ENCODE peak calls at places on chromosomes 3 and 15, in six cellular contexts. One of them, this sample, is unnamed.

GRCh38 chr15:83538682-83539081 is 91.5 kb downstream of the SH3GL3 start:
- DNase-seq in fibroblast of the aortic adventitia: peak
- DNase-seq in mesenteric fat pad: no peak
- DNase-seq in RCC 7860: no peak
- DNase-seq in M059J: no peak
- DNase-seq in smooth muscle cell of the brain vasculature: no peak
- DNase-seq in this sample: no peak

GRCh38 chr3:38003371-38003816 is 12.8 kb downstream of the VILL start:
- DNase-seq in smooth muscle cell of the brain vasculature: no peak
- DNase-seq in mesenteric fat pad: no peak
- DNase-seq in RCC 7860: no peak
- DNase-seq in fibroblast of the aortic adventitia: peak
- DNase-seq in M059J: no peak
- DNase-seq in this sample: peak

GRCh38 chr3:143124683-143125520 is 5.3 kb downstream of the CHST2 start:
- DNase-seq in smooth muscle cell of the brain vasculature: no peak
- DNase-seq in M059J: no peak
- DNase-seq in mesenteric fat pad: no peak
- DNase-seq in RCC 7860: no peak
- DNase-seq in fibroblast of the aortic adventitia: no peak
- DNase-seq in this sample: peak

GRCh38 chr3:72738752-72739520 is 109.3 kb downstream of the SHQ1 start:
- DNase-seq in fibroblast of the aortic adventitia: no peak
- DNase-seq in mesenteric fat pad: no peak
- DNase-seq in M059J: no peak
- DNase-seq in RCC 7860: no peak
- DNase-seq in smooth muscle cell of the brain vasculature: no peak
- DNase-seq in this sample: no peak

GRCh38 chr3:195559723-195560409 is 16.7 kb upstream of the PPP1R2 start:
- DNase-seq in RCC 7860: peak
- DNase-seq in smooth muscle cell of the brain vasculature: no peak
- DNase-seq in fibroblast of the aortic adventitia: no peak
- DNase-seq in M059J: peak
- DNase-seq in mesenteric fat pad: no peak
- DNase-seq in this sample: peak

GRCh38 chr15:45372032-45372995 is 6.0 kb downstream of the GATM start:
- DNase-seq in RCC 7860: no peak
- DNase-seq in smooth muscle cell of the brain vasculature: no peak
- DNase-seq in M059J: no peak
- DNase-seq in fibroblast of the aortic adventitia: no peak
- DNase-seq in mesenteric fat pad: no peak
- DNase-seq in this sample: peak

GRCh38 chr3:148962513-148962912 is 28.8 kb upstream of the GYG1 start:
- DNase-seq in fibroblast of the aortic adventitia: peak
- DNase-seq in RCC 7860: peak
- DNase-seq in mesenteric fat pad: no peak
- DNase-seq in M059J: peak
- DNase-seq in smooth muscle cell of the brain vasculature: peak
- DNase-seq in this sample: peak

GRCh38 chr3:149120051-149120972 is 9.1 kb upstream of the HPS3 start:
- DNase-seq in RCC 7860: peak
- DNase-seq in mesenteric fat pad: no peak
- DNase-seq in smooth muscle cell of the brain vasculature: peak
- DNase-seq in fibroblast of the aortic adventitia: peak
- DNase-seq in M059J: peak
- DNase-seq in this sample: peak

GRCh38 chr3:187016639-187017345 is 86.5 kb downstream of the ST6GAL1 start:
- DNase-seq in smooth muscle cell of the brain vasculature: no peak
- DNase-seq in fibroblast of the aortic adventitia: peak
- DNase-seq in mesenteric fat pad: no peak
- DNase-seq in M059J: peak
- DNase-seq in RCC 7860: peak
- DNase-seq in this sample: peak

GRCh38 chr3:140388525-140388924 is 289.3 kb upstream of the TRIM42 start:
- DNase-seq in mesenteric fat pad: no peak
- DNase-seq in RCC 7860: no peak
- DNase-seq in smooth muscle cell of the brain vasculature: no peak
- DNase-seq in M059J: no peak
- DNase-seq in fibroblast of the aortic adventitia: no peak
- DNase-seq in this sample: no peak

GRCh38 chr3:58411851-58412830 is 21.5 kb downstream of the PDHB start:
- DNase-seq in mesenteric fat pad: no peak
- DNase-seq in fibroblast of the aortic adventitia: no peak
- DNase-seq in smooth muscle cell of the brain vasculature: no peak
- DNase-seq in M059J: no peak
- DNase-seq in RCC 7860: no peak
- DNase-seq in this sample: no peak

GRCh38 chr3:123326531-123326930 is 122.4 kb downstream of the ADCY5 start:
- DNase-seq in smooth muscle cell of the brain vasculature: no peak
- DNase-seq in M059J: no peak
- DNase-seq in mesenteric fat pad: no peak
- DNase-seq in RCC 7860: no peak
- DNase-seq in fibroblast of the aortic adventitia: no peak
- DNase-seq in this sample: no peak

GRCh38 chr3:133440652-133441051 is 40.8 kb downstream of the BFSP2 start:
- DNase-seq in M059J: no peak
- DNase-seq in fibroblast of the aortic adventitia: no peak
- DNase-seq in smooth muscle cell of the brain vasculature: no peak
- DNase-seq in mesenteric fat pad: no peak
- DNase-seq in RCC 7860: no peak
- DNase-seq in this sample: no peak

GRCh38 chr3:19644405-19644804 is 289.6 kb downstream of the EFHB start:
- DNase-seq in fibroblast of the aortic adventitia: no peak
- DNase-seq in mesenteric fat pad: no peak
- DNase-seq in M059J: no peak
- DNase-seq in RCC 7860: no peak
- DNase-seq in smooth muscle cell of the brain vasculature: no peak
- DNase-seq in this sample: no peak

GRCh38 chr3:189534546-189534945 is 96.6 kb upstream of the TP63 start:
- DNase-seq in mesenteric fat pad: no peak
- DNase-seq in M059J: no peak
- DNase-seq in RCC 7860: no peak
- DNase-seq in smooth muscle cell of the brain vasculature: no peak
- DNase-seq in fibroblast of the aortic adventitia: no peak
- DNase-seq in this sample: no peak

GRCh38 chr3:55718475-55718874 is 231.4 kb upstream of the WNT5A start:
- DNase-seq in smooth muscle cell of the brain vasculature: no peak
- DNase-seq in mesenteric fat pad: no peak
- DNase-seq in RCC 7860: peak
- DNase-seq in M059J: peak
- DNase-seq in fibroblast of the aortic adventitia: peak
- DNase-seq in this sample: no peak

This sample was measured in PC-3.